ENCODE peak calls at places on chromosomes 4 and X, in six cellular contexts. K is GM10248, L is AG09309, T is uterus, M is mesendoderm, G is ELF-1. E is an unnamed sample.

GRCh38 chr4:105836537-105836936 is 58.7 kb upstream of the NPNT start:
- DNase-seq in K (no peak), L (no peak), T (no peak), M (peak), G (no peak), E (no peak)

GRCh38 chr4:5843573-5844239 is 49.2 kb downstream of the CRMP1 start:
- DNase-seq in K (no peak), L (no peak), T (no peak), M (no peak), G (no peak), E (no peak)

GRCh38 chr4:87949961-87950360 is 25.6 kb upstream of the SPP1 start:
- DNase-seq in K (no peak), L (no peak), T (peak), M (no peak), G (no peak), E (no peak)

GRCh38 chrX:108399427-108400165 is 38.6 kb downstream of the COL4A6 start:
- DNase-seq in K (no peak), L (peak), T (no peak), M (no peak), G (no peak), E (no peak)

GRCh38 chr4:143336828-143337599 is at the start of gene GAB1:
- DNase-seq in K (peak), L (no peak), T (peak), M (peak), G (peak), E (peak)

GRCh38 chrX:3638280-3638873 is 75.1 kb downstream of the PRKX start:
- DNase-seq in K (peak), L (no peak), T (no peak), M (peak), G (peak), E (no peak)

GRCh38 chr4:173399016-173399415 is at the start of gene SCRG1:
- DNase-seq in K (no peak), L (no peak), T (peak), M (peak), G (peak), E (no peak)

GRCh38 chr4:47221721-47222120 is 190.4 kb downstream of the GABRB1 start:
- DNase-seq in K (no peak), L (no peak), T (no peak), M (no peak), G (no peak), E (no peak)

GRCh38 chr4:39134674-39135073 is 47.7 kb upstream of the WDR19 start:
- DNase-seq in K (no peak), L (no peak), T (no peak), M (no peak), G (no peak), E (no peak)

GRCh38 chr4:121736735-121737351 is 28.1 kb downstream of the SMIM43 start:
- DNase-seq in K (peak), L (no peak), T (peak), M (peak), G (no peak), E (no peak)

GRCh38 chrX:18873189-18873791 is 110.6 kb downstream of the PHKA2 start:
- DNase-seq in K (no peak), L (peak), T (peak), M (no peak), G (no peak), E (no peak)

GRCh38 chr4:10276152-10276551 is 159.6 kb upstream of the WDR1 start:
- DNase-seq in K (no peak), L (no peak), T (no peak), M (no peak), G (no peak), E (no peak)

GRCh38 chrX:7108995-7109634 is 38.4 kb upstream of the STS start:
- DNase-seq in K (no peak), L (no peak), T (no peak), M (no peak), G (no peak), E (no peak)

GRCh38 chr4:38154251-38154650 is 194.1 kb downstream of the PTTG2 start:
- DNase-seq in K (no peak), L (no peak), T (no peak), M (no peak), G (no peak), E (no peak)

GRCh38 chr4:54378461-54378860 is 149.4 kb downstream of the PDGFRA start:
- DNase-seq in K (no peak), L (no peak), T (no peak), M (no peak), G (no peak), E (no peak)

GRCh38 chr4:98516441-98517323 is 141.7 kb downstream of the TSPAN5 start:
- DNase-seq in K (no peak), L (no peak), T (no peak), M (no peak), G (no peak), E (no peak)

GRCh38 chr4:167606551-167606950 is 372.3 kb upstream of the SPOCK3 start:
- DNase-seq in K (no peak), L (no peak), T (no peak), M (no peak), G (no peak), E (no peak)

GRCh38 chrX:86148594-86148993 is 343 bp downstream of the DACH2 start:
- DNase-seq in K (no peak), L (no peak), T (no peak), M (peak), G (peak), E (no peak)

GRCh38 chr4:56123051-56123450 is 174.3 kb downstream of the CEP135 start:
- DNase-seq in K (no peak), L (no peak), T (no peak), M (no peak), G (no peak), E (no peak)

GRCh38 chr4:73944061-73944875 is 37.6 kb downstream of the PF4 start:
- DNase-seq in K (no peak), L (no peak), T (no peak), M (peak), G (peak), E (no peak)

GRCh38 chr4:123353656-123354055 is 42.9 kb upstream of the SPRY1 start:
- DNase-seq in K (no peak), L (no peak), T (no peak), M (no peak), G (no peak), E (no peak)

GRCh38 chr4:94934864-94935263 is 177.1 kb downstream of the BMPR1B start:
- DNase-seq in K (no peak), L (no peak), T (no peak), M (no peak), G (no peak), E (no peak)

GRCh38 chr4:184282895-184283654 is 65.4 kb upstream of the ENPP6 start:
- DNase-seq in K (peak), L (no peak), T (no peak), M (no peak), G (no peak), E (peak)

GRCh38 chrX:135170877-135171519 is at the start of gene CT55:
- DNase-seq in K (no peak), L (no peak), T (no peak), M (peak), G (peak), E (no peak)

GRCh38 chrX:136710324-136710951 is 62.5 kb downstream of the CD40LG start:
- DNase-seq in K (peak), L (no peak), T (no peak), M (peak), G (no peak), E (peak)

GRCh38 chrX:11600578-11600977 is 65.1 kb downstream of the ARHGAP6 start:
- DNase-seq in K (no peak), L (no peak), T (no peak), M (peak), G (no peak), E (no peak)

GRCh38 chr4:186946140-186946539 is 222.5 kb upstream of the FAT1 start:
- DNase-seq in K (no peak), L (no peak), T (no peak), M (no peak), G (no peak), E (no peak)

GRCh38 chr4:90093526-90093925 is 33.7 kb upstream of the CCSER1 start:
- DNase-seq in K (no peak), L (no peak), T (no peak), M (no peak), G (no peak), E (no peak)

GRCh38 chr4:23438764-23439163 is 451.1 kb downstream of the PPARGC1A start:
- DNase-seq in K (no peak), L (no peak), T (no peak), M (no peak), G (no peak), E (no peak)

GRCh38 chr4:38600575-38600974 is 63.4 kb upstream of the KLF3 start:
- DNase-seq in K (no peak), L (no peak), T (no peak), M (no peak), G (no peak), E (no peak)

GRCh38 chrX:66013195-66013816 is 26.6 kb downstream of the VSIG4 start:
- DNase-seq in K (no peak), L (no peak), T (no peak), M (no peak), G (no peak), E (no peak)

GRCh38 chr4:74692973-74693372 is 101.3 kb downstream of the BTC start:
- DNase-seq in K (no peak), L (no peak), T (no peak), M (no peak), G (no peak), E (no peak)

GRCh38 chrX:18875256-18875878 is 108.5 kb downstream of the PHKA2 start:
- DNase-seq in K (no peak), L (no peak), T (no peak), M (no peak), G (no peak), E (no peak)

E was measured in T-helper 2 cell treated with Interferon-gamma antibody and Interleukin-4, amounts not matched to agents 5 μg/mL and 100 μg/mL, for 36 hours.